ENCODE peak calls at places on chromosomes 6 and 20, in four cellular contexts. E is K562, X is GM12878, L is HepG2. K is an unnamed sample.

GRCh38 chr6:87922947-87923330 is 124.7 kb upstream of the SPACA1 start:
- DNase-seq in L (no peak), E (no peak), X (peak; percentile 86), K (no peak)

GRCh38 chr6:52584203-52584602 is 7.3 kb upstream of the TRAM2 start:
- DNase-seq in L (no peak), E (no peak), X (no peak), K (no peak)

GRCh38 chr20:36941403-36941835 is 10.1 kb downstream of the SAMHD1 start:
- DNase-seq in L (no peak), E (no peak), X (no peak), K (no peak)

GRCh38 chr6:41373367-41373918 is 38.0 kb downstream of the NCR2 start:
- DNase-seq in X (no peak), E (no peak), L (no peak), K (no peak)

GRCh38 chr20:18057106-18057993 is at the start of gene OVOL2:
- DNase-seq in X (no peak), E (peak; percentile 18), L (no peak), K (peak; percentile 83)

GRCh38 chr6:166104107-166104506 is 63.5 kb downstream of the TBXT start:
- DNase-seq in E (no peak), L (no peak), X (no peak), K (no peak)

GRCh38 chr6:39508513-39508912 is 186.0 kb upstream of the KCNK16 start:
- DNase-seq in L (no peak), X (no peak), E (no peak), K (peak; percentile 16)

GRCh38 chr6:139187489-139187888 is 52.6 kb downstream of the HECA start:
- DNase-seq in X (no peak), L (no peak), E (no peak), K (no peak)

GRCh38 chr20:57266251-57267157 is at the start of gene BMP7:
- DNase-seq in X (no peak), L (no peak), E (no peak), K (peak; percentile 69)

GRCh38 chr6:65126667-65127066 is 580.4 kb downstream of the EYS start:
- DNase-seq in E (no peak), X (no peak), L (no peak), K (no peak)

GRCh38 chr20:36214684-36215256 is 21.5 kb upstream of the AAR2 start:
- DNase-seq in X (no peak), L (peak; percentile 54), E (peak; percentile 59), K (peak; percentile 43)

GRCh38 chr20:41738584-41739193 is 120.5 kb upstream of the CHD6 start:
- DNase-seq in L (peak; percentile 49), E (peak; percentile 61), X (no peak), K (peak; percentile 71)

GRCh38 chr6:81901589-81901988 is 149.1 kb upstream of the TENT5A start:
- DNase-seq in L (no peak), X (no peak), E (no peak), K (no peak)

GRCh38 chr6:4369616-4370015 is 234.2 kb upstream of the ECI2 start:
- DNase-seq in X (no peak), L (no peak), E (no peak), K (no peak)

GRCh38 chr6:73630401-73630800 is 23.4 kb downstream of the SLC17A5 start:
- DNase-seq in E (no peak), L (no peak), X (no peak), K (no peak)

GRCh38 chr20:4068708-4069107 is 53.4 kb upstream of the RNF24 start:
- DNase-seq in E (peak; percentile 65), X (no peak), L (no peak), K (no peak)

GRCh38 chr6:166997768-166998255 is 1.4 kb upstream of the CEP43 start:
- DNase-seq in L (peak; percentile 83), E (peak; percentile 65), X (peak; percentile 27), K (peak; percentile 68)

GRCh38 chr20:1992359-1992758 is 1.5 kb downstream of the PDYN start:
- DNase-seq in L (no peak), X (no peak), E (no peak), K (no peak)

GRCh38 chr6:159473844-159474243 is 219.2 kb downstream of the SOD2 start:
- DNase-seq in X (no peak), L (no peak), E (no peak), K (no peak)

GRCh38 chr20:22691369-22692118 is 107.2 kb upstream of the FOXA2 start:
- DNase-seq in L (peak; percentile 68), X (no peak), E (peak; percentile 78), K (peak; percentile 80)

GRCh38 chr6:42547407-42548329 is 16.2 kb upstream of the UBR2 start:
- DNase-seq in X (no peak), L (peak; percentile 48), E (peak; percentile 93), K (peak; percentile 88)

GRCh38 chr20:43680976-43681375 is 14.1 kb downstream of the MYBL2 start:
- DNase-seq in E (no peak), X (no peak), L (no peak), K (no peak)

GRCh38 chr20:43676368-43676767 is 9.5 kb downstream of the MYBL2 start:
- DNase-seq in E (no peak), X (no peak), L (no peak), K (no peak)

GRCh38 chr20:43681991-43682410 is 15.1 kb downstream of the MYBL2 start:
- DNase-seq in X (peak; percentile 89), L (no peak), E (peak; percentile 12), K (no peak)

GRCh38 chr20:43682446-43682845 is 15.5 kb downstream of the MYBL2 start:
- DNase-seq in X (no peak), E (peak; percentile 5), L (no peak), K (no peak)

DNA sequence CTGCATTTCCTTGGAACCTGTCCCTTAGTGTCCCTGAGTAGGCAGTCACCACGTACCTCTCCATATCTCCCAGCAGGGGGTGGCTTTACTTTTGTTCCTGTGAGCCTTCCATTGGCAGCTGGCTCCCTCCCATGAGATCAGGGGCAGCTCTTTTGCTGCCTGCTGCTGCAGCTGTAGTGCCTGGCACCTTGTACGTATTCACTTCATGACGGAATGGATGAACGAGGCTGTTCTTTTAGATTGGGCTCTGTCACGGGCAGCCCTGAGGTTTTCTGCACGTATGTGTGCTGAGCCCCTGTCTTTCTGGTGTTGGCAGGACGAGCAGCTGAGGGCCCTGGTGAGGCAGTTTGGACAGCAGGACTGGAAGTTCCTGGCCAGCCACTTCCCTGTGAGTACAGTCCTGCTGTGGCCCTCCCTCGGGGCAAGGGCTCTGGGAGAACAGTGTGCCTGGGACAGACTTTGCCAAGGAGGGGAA is 14.6 kb downstream of the MYBL2 start:
- DNase-seq in E (peak; percentile 26), L (no peak), X (peak; percentile 21), K (no peak)
- TF ChIP-seq NR2C2 in E (no peak), L (no peak), X (no peak), K (no peak)

DNA sequence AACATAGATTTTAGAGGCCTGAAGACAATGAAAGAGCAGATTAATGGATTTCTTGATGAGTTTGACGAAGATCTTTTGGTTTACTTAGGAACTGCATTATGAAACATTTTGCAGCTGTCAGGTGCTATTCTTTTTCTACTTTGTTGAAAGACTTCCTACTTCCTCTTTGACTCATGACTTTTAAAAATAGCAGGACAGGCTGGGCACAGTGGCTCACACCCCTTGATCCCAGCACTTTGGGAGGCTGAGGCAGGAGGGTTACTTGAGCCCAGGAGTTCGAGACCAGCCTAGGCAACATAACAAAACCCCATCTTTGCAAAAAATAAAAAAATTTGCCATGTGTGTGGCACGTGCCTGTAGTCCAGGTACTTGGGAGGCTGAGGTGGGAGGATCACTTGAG is 52.0 kb downstream of the ITCH start:
- DNase-seq in L (no peak), X (peak; percentile 39), E (no peak), K (no peak)
- TF ChIP-seq NR2C2 in L (no peak), X (no peak), E (no peak), K (no peak)

GRCh38 chr6:34064675-34065074 is 81.2 kb downstream of the GRM4 start:
- DNase-seq in X (no peak), E (no peak), L (no peak), K (no peak)

GRCh38 chr6:34062815-34063214 is 83.1 kb downstream of the GRM4 start:
- DNase-seq in L (no peak), E (no peak), X (no peak), K (peak; percentile 50)

GRCh38 chr6:34062156-34062555 is 83.7 kb downstream of the GRM4 start:
- DNase-seq in E (no peak), L (no peak), X (no peak), K (no peak)

GRCh38 chr6:34065470-34066283 is 80.2 kb downstream of the GRM4 start:
- DNase-seq in E (peak; percentile 48), X (no peak), L (no peak), K (no peak)

DNA sequence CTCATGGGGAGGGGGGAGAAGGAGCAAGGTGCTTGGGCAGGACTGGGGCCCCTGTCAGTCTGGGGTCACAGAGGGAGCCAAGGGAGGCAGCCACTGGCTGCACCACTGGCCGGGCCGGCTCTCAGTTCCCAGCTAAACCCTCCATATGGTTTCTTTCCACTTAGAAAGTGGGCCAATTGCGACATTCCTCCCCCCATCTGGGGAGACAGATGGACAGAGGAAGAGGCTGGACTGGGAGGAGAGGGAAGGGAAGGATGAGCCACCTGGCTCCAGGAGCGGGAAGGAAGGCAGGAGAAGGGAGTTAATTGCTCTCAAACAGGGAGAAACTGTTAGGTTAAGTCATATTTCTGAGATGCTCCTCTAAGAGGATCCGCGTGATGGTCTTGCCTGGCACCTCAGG is 82.2 kb downstream of the GRM4 start:
- DNase-seq in L (no peak), X (no peak), E (no peak), K (no peak)
- TF ChIP-seq NR2C2 in L (no peak), X (no peak), E (no peak), K (no peak)

GRCh38 chr6:134436281-134436815 is 118.4 kb upstream of the SGK1 start:
- DNase-seq in E (peak; percentile 62), X (peak; percentile 57), L (peak; percentile 41), K (no peak)

GRCh38 chr6:134436950-134437349 is 119.0 kb upstream of the SGK1 start:
- DNase-seq in L (no peak), E (no peak), X (peak; percentile 8), K (no peak)

GRCh38 chr6:134438825-134439224 is 120.9 kb upstream of the SGK1 start:
- DNase-seq in L (no peak), E (no peak), X (no peak), K (no peak)

GRCh38 chr6:134435814-134436280 is 117.9 kb upstream of the SGK1 start:
- DNase-seq in E (no peak), L (no peak), X (no peak), K (no peak)

DNA sequence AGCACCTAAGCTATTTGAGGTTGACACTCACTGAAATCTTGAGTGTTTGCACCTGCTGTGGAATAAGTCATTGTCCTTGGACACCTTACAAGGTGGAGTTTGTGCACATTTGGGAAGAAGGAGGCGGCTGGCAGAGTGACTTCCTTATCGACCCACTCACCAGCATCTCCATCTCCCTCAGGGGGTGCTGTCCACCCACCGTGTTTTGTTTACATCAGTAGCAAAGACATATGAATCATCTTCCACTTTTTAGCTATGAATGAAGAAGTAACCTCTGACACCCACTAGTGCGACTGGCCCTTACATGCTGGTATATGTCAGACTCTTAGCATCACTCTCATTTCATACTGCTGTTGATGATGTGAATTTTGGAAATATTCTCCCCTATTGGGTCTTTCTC is 119.5 kb upstream of the SGK1 start:
- DNase-seq in X (peak; percentile 15), L (no peak), E (peak; percentile 24), K (no peak)
- TF ChIP-seq NR2C2 in X (no peak), L (no peak), E (peak; percentile 66), K (no peak)

DNA sequence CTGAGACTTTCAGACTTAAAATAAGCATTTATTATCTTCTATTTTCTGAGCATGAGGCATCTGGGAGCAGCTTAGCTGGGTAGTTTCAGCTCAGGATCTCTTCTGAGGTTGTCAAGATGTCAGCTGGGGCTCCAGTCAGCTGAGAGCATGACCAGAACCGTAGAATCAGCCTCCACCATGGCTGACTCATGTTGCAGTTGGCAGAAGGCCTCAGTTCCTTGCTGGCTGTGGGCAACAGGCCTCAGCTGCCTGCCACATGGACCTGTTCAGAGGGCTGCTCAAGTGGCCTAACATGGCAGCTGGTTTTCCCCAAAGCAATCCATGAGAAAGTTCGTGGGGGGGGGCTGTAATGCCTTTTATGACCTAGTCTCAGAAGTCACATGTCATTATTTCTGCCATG is 142.3 kb downstream of the LY86 start:
- DNase-seq in L (no peak), E (no peak), X (no peak), K (no peak)
- TF ChIP-seq NR2C2 in L (no peak), E (peak; percentile 10), X (no peak), K (no peak)